ENCODE peak calls at places on chromosomes 11 and 22, in ten cellular contexts. O is astrocyte of the spinal cord; N is kidney epithelial cell; E is IMR-90; P is CD8-positive, alpha-beta T cell; H is HFF-Myc; S is astrocyte; F is uterus; L is NB4; K is fibroblast of mammary gland. I is an unnamed sample.

GRCh38 chr11:95660038-95660437 is 129.5 kb downstream of the FAM76B start:
- DNase-seq in S (no peak), H (no peak), O (no peak), N (no peak), E (no peak), K (no peak), L (no peak), P (no peak), F (no peak), I (no peak)

GRCh38 chr11:13110929-13111812 is 102.1 kb downstream of the RASSF10 start:
- DNase-seq in L (no peak), S (peak), P (no peak), N (peak), F (no peak), H (no peak), O (peak), E (peak), K (peak), I (no peak)

GRCh38 chr22:36334838-36335603 is 52.7 kb downstream of the MYH9 start:
- DNase-seq in K (peak), H (no peak), S (peak), F (no peak), L (peak), P (no peak), E (peak), O (peak), N (no peak), I (peak)

GRCh38 chr11:115501895-115502589 is 2.2 kb downstream of the CADM1 start:
- DNase-seq in O (peak), H (no peak), L (peak), N (no peak), K (no peak), S (peak), E (peak), P (no peak), F (no peak), I (no peak)

GRCh38 chr11:96012086-96012824 is 88.3 kb upstream of the MTMR2 start:
- DNase-seq in E (peak), F (peak), L (peak), P (peak), N (peak), K (peak), H (peak), S (peak), O (peak), I (peak)

GRCh38 chr11:113664069-113664980 is 41.8 kb downstream of the TMPRSS5 start:
- DNase-seq in L (no peak), E (peak), P (no peak), S (peak), H (peak), K (peak), N (peak), O (peak), F (no peak), I (peak)

GRCh38 chr11:92259861-92260260 is 35.2 kb downstream of the FAT3 start:
- DNase-seq in F (no peak), L (no peak), E (no peak), K (no peak), O (no peak), P (no peak), H (no peak), N (no peak), S (no peak), I (no peak)

GRCh38 chr11:61627831-61628753 is 47.2 kb upstream of the SYT7 start:
- DNase-seq in L (peak), F (peak), K (peak), S (peak), O (peak), H (peak), N (no peak), E (peak), P (no peak), I (peak)

GRCh38 chr11:9581556-9582161 is 8.2 kb downstream of the WEE1 start:
- DNase-seq in P (no peak), K (no peak), F (no peak), S (no peak), E (no peak), N (no peak), O (no peak), L (no peak), H (no peak), I (no peak)

GRCh38 chr11:35377262-35377661 is 42.1 kb downstream of the SLC1A2 start:
- DNase-seq in L (no peak), E (no peak), F (no peak), N (no peak), K (no peak), H (no peak), P (no peak), S (no peak), O (no peak), I (no peak)

GRCh38 chr11:5690736-5691135 is 1.1 kb downstream of the TRIM22 start:
- DNase-seq in F (peak), H (no peak), O (peak), K (peak), N (no peak), E (peak), P (no peak), S (peak), L (no peak), I (peak)

GRCh38 chr11:78231962-78232459 is 43.3 kb downstream of the USP35 start:
- DNase-seq in E (peak), H (no peak), F (peak), O (peak), L (no peak), N (no peak), S (peak), P (no peak), K (peak), I (peak)

GRCh38 chr11:116509566-116509965 is 263.2 kb downstream of the BUD13 start:
- DNase-seq in L (no peak), N (no peak), K (no peak), S (no peak), F (no peak), E (no peak), H (no peak), O (peak), P (no peak), I (no peak)

GRCh38 chr22:39610766-39611165 is 40.2 kb downstream of the CACNA1I start:
- DNase-seq in L (no peak), P (no peak), K (no peak), H (no peak), N (no peak), E (no peak), O (no peak), F (no peak), S (no peak), I (no peak)

GRCh38 chr11:587978-588380 is 11.7 kb downstream of the PHRF1 start:
- DNase-seq in O (peak), E (peak), N (peak), P (peak), L (peak), F (no peak), K (peak), H (no peak), S (peak), I (peak)

GRCh38 chr22:45469573-45470383 is 32.9 kb upstream of the FBLN1 start:
- DNase-seq in H (peak), L (no peak), S (no peak), P (no peak), E (no peak), O (no peak), F (no peak), N (no peak), K (peak), I (peak)

GRCh38 chr11:83583953-83584352 is 297.8 kb upstream of the CCDC90B start:
- DNase-seq in F (no peak), L (no peak), N (peak), E (peak), O (peak), S (peak), P (no peak), H (peak), K (peak), I (peak)

GRCh38 chr11:76653674-76654309 is 16.8 kb downstream of the LRRC32 start:
- DNase-seq in E (peak), S (peak), F (peak), P (no peak), H (peak), K (peak), O (peak), L (no peak), N (no peak), I (peak)

GRCh38 chr22:21640810-21641209 is 1.3 kb upstream of the SDF2L1 start:
- DNase-seq in F (no peak), L (no peak), H (no peak), P (no peak), N (no peak), O (no peak), E (no peak), S (no peak), K (no peak), I (no peak)

GRCh38 chr11:4065601-4066377 is 28.8 kb upstream of the RRM1 start:
- DNase-seq in F (peak), O (no peak), K (no peak), P (no peak), E (no peak), S (peak), N (no peak), L (no peak), H (no peak), I (peak)

GRCh38 chr11:119571311-119571710 is 148.3 kb upstream of the THY1 start:
- DNase-seq in E (no peak), H (no peak), P (no peak), O (no peak), S (no peak), L (no peak), N (no peak), K (no peak), F (no peak), I (no peak)

GRCh38 chr11:128521697-128522062 is 65.7 kb downstream of the ETS1 start:
- DNase-seq in F (peak), S (no peak), H (no peak), P (no peak), N (no peak), E (no peak), K (peak), L (no peak), O (peak), I (no peak)

GRCh38 chr11:69137148-69137844 is 18.4 kb upstream of the SMIM38 start:
- DNase-seq in E (no peak), S (no peak), P (no peak), N (no peak), L (no peak), H (no peak), K (no peak), F (no peak), O (no peak), I (no peak)

GRCh38 chr11:88815505-88815904 is 250.3 kb downstream of the GRM5 start:
- DNase-seq in S (no peak), K (no peak), N (no peak), E (no peak), F (no peak), H (no peak), P (no peak), O (no peak), L (no peak), I (no peak)

GRCh38 chr11:2943711-2944118 is 14.5 kb upstream of the PHLDA2 start:
- DNase-seq in S (no peak), P (no peak), H (no peak), E (no peak), F (peak), O (no peak), K (peak), N (no peak), L (no peak), I (no peak)

GRCh38 chr11:26947904-26948639 is 45.8 kb upstream of the FIBIN start:
- DNase-seq in N (no peak), H (no peak), L (no peak), K (peak), F (no peak), P (no peak), E (peak), O (no peak), S (peak), I (peak)
- H3K4me3 ChIP-seq in N (no peak), H (no peak), L (no peak), K (no peak), F (no peak), P (no peak), E (no peak), O (no peak), S (no peak), I (no peak)

DNA sequence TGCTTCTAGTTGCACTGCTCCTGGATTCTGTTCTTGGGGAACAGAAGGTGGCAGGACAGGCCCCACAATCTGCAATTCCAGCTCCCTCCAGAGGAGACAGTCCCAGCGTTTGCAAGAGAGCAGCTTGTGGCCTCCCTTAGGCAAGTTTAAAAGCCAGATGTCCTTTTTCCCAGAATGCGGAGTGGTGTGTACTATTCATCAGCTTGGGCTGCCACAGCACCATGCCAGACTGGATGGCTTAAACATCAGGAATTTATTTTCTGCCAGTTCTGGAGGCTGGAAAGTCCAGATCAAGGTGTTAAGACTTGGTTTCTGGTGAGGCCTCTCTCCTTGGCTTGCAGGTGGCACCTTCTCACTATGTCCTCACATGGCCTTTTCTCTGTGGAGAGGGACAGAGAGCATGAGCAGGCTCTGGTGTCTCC is 11.7 kb downstream of the MIAT start:
- DNase-seq in S (no peak), O (peak), P (no peak), L (peak), F (no peak), H (peak), E (peak), K (peak), N (no peak), I (peak)
- TF ChIP-seq CTCF in S (peak), O (peak), P (no peak), L (peak), F (no peak), H (peak), E (peak), K (peak), N (peak), I (peak)

DNA sequence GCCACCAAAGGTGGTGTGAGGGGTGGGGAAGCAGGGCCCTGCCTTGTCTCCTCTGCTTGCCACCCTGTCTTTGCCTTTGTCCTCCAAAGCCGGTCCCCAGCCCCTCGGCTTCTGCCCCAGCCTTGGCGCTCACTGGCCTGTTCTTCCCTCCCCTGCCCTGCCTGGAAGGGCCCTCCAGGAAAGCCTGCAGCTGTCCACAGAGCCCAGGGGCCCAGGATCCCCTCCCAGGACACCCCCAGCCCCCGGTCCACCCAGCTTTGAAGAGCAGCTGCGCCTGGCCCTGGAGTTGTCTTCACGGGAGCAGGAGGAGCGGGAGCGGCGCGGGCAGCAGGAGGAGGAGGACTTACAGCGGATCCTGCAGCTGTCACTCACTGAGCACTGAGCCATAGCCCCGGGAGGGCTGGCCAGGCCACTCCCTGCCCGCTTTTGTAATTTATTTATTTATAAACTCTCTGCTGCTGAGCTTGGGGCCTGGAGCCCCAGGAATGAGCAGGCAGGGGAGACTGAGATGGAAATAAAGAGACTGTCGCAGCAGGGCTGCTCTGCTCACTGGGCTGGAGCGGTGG is 1.3 kb upstream of the SSH3 start:
- DNase-seq in K (peak), N (no peak), L (peak), S (no peak), E (peak), F (no peak), H (no peak), O (peak), P (no peak), I (peak)
- H3K4me3 ChIP-seq in K (no peak), N (no peak), L (no peak), S (no peak), E (no peak), F (no peak), H (no peak), O (no peak), P (no peak), I (no peak)

GRCh38 chr11:131884461-131885073 is 514.2 kb downstream of the NTM start:
- DNase-seq in P (no peak), H (no peak), N (peak), E (no peak), S (no peak), L (no peak), F (no peak), O (no peak), K (no peak), I (no peak)
- TF ChIP-seq CTCF in P (no peak), H (no peak), N (no peak), E (no peak), S (no peak), L (no peak), F (no peak), O (no peak), K (no peak), I (no peak)

GRCh38 chr11:122646549-122647340 is 8.8 kb upstream of the UBASH3B start:
- DNase-seq in O (peak), F (no peak), H (no peak), K (peak), P (no peak), N (no peak), L (no peak), E (peak), S (peak), I (peak)

GRCh38 chr11:122642472-122642922 is 13.0 kb upstream of the UBASH3B start:
- DNase-seq in F (no peak), S (peak), N (peak), H (no peak), L (no peak), P (no peak), E (peak), K (peak), O (peak), I (peak)

GRCh38 chr11:122645847-122646246 is 9.7 kb upstream of the UBASH3B start:
- DNase-seq in S (peak), F (no peak), O (no peak), P (no peak), E (peak), K (no peak), L (no peak), H (no peak), N (no peak), I (peak)

GRCh38 chr11:122647728-122648127 is 7.8 kb upstream of the UBASH3B start:
- DNase-seq in S (no peak), K (no peak), L (no peak), O (no peak), F (no peak), H (no peak), N (no peak), P (no peak), E (no peak), I (no peak)

GRCh38 chr11:122642971-122643370 is 12.6 kb upstream of the UBASH3B start:
- DNase-seq in E (peak), K (no peak), O (peak), N (no peak), P (no peak), F (no peak), L (no peak), H (no peak), S (peak), I (no peak)
- H3K4me3 ChIP-seq in E (no peak), K (no peak), O (no peak), N (no peak), P (no peak), F (no peak), L (no peak), H (no peak), S (peak), I (no peak)

GRCh38 chr11:45180158-45180887 is 33.9 kb downstream of the PRDM11 start:
- DNase-seq in K (no peak), P (no peak), L (peak), S (no peak), O (no peak), E (no peak), F (peak), H (no peak), N (no peak), I (no peak)
- TF ChIP-seq CTCF in K (peak), P (no peak), L (no peak), S (no peak), O (peak), E (peak), F (peak), H (peak), N (peak), I (peak)

GRCh38 chr22:19761022-19761499 is 483 bp downstream of the TBX1 start:
- DNase-seq in O (no peak), N (no peak), S (no peak), K (no peak), L (peak), E (no peak), F (no peak), P (no peak), H (no peak), I (no peak)

GRCh38 chr22:19762315-19763140 is 1.9 kb downstream of the TBX1 start:
- DNase-seq in H (no peak), S (no peak), P (no peak), K (no peak), N (no peak), O (no peak), L (peak), F (no peak), E (no peak), I (peak)

GRCh38 chr22:19760652-19761002 is at the start of gene TBX1:
- DNase-seq in K (no peak), P (no peak), F (no peak), H (no peak), N (no peak), E (no peak), O (no peak), S (no peak), L (peak), I (no peak)

GRCh38 chr22:19759994-19760651 is 455 bp upstream of the TBX1 start:
- DNase-seq in L (peak), K (no peak), O (no peak), S (no peak), P (no peak), F (no peak), N (no peak), E (no peak), H (no peak), I (no peak)

GRCh38 chr22:19761500-19762314 is 1.1 kb downstream of the TBX1 start:
- DNase-seq in K (peak), E (no peak), N (no peak), L (peak), S (no peak), O (no peak), F (no peak), H (no peak), P (no peak), I (peak)
- H3K4me3 ChIP-seq in K (peak), E (no peak), N (no peak), L (peak), S (no peak), O (no peak), F (no peak), H (peak), P (no peak), I (peak)

I was measured in AG10803.